ENCODE peak calls at places on chromosomes 4 and X, in six cellular contexts. B, M, G, O, J and A are unnamed samples.

GRCh38 chr4:186132577-186133277 is 28.2 kb downstream of the FAM149A start:
- DNase-seq in J (no peak), M (no peak), G (no peak), O (peak; percentile 26), B (peak; percentile 26), A (peak; percentile 76)

GRCh38 chr4:97498875-97499274 is 644.4 kb downstream of the STPG2 start:
- DNase-seq in J (no peak), M (no peak), O (no peak), G (no peak), B (no peak), A (peak; percentile 85)

GRCh38 chr4:121096629-121097028 is 24.3 kb upstream of the NDNF start:
- DNase-seq in M (peak; percentile 15), O (peak; percentile 39), B (peak; percentile 48), J (no peak), G (no peak), A (peak; percentile 29)

GRCh38 chr4:101967697-101968346 is 177.3 kb downstream of the BANK1 start:
- DNase-seq in B (peak; percentile 64), M (no peak), J (no peak), G (no peak), O (no peak), A (no peak)

GRCh38 chr4:25865586-25865985 is 2.8 kb upstream of the SEL1L3 start:
- DNase-seq in B (no peak), M (no peak), G (no peak), J (no peak), O (peak; percentile 38), A (peak; percentile 98)

GRCh38 chr4:25500626-25501318 is 123.7 kb downstream of the ANAPC4 start:
- DNase-seq in J (no peak), M (peak; percentile 87), O (peak; percentile 11), G (no peak), B (no peak), A (no peak)

GRCh38 chrX:63350551-63350950 is 581 bp downstream of the SPIN4 start:
- DNase-seq in J (peak; percentile 74), M (peak; percentile 58), O (peak; percentile 52), B (peak; percentile 29), G (no peak), A (peak; percentile 51)

GRCh38 chrX:136431625-136432024 is 56.1 kb upstream of the BRS3 start:
- DNase-seq in J (no peak), G (no peak), O (no peak), M (no peak), B (no peak), A (no peak)

GRCh38 chr4:164239976-164240375 is 514.0 kb upstream of the SMIM31 start:
- DNase-seq in M (no peak), G (no peak), O (no peak), J (no peak), B (no peak), A (peak; percentile 2)

GRCh38 chr4:186904104-186904503 is 180.4 kb upstream of the FAT1 start:
- DNase-seq in J (no peak), O (no peak), B (peak; percentile 94), M (no peak), G (no peak), A (peak; percentile 90)

GRCh38 chr4:40613456-40613855 is 16.2 kb downstream of the RBM47 start:
- DNase-seq in G (no peak), O (no peak), J (no peak), B (peak; percentile 50), M (no peak), A (peak; percentile 61)

GRCh38 chrX:152913915-152914314 is 16.0 kb downstream of the ZNF185 start:
- DNase-seq in O (no peak), M (no peak), G (no peak), B (no peak), J (no peak), A (no peak)